ENCODE peak calls at places on chromosomes 6 and 20, in five cellular contexts. One of them, this sample, is unnamed.

GRCh38 chr6:83514877-83515466 is 2.6 kb downstream of the PRSS35 start:
- DNase-seq in astrocyte of the spinal cord: peak
- DNase-seq in RWPE1: peak
- DNase-seq in cardiac muscle cell: peak
- DNase-seq in GM06990: no peak
- DNase-seq in this sample: peak

GRCh38 chr20:24560571-24561485 is 91.4 kb downstream of the SYNDIG1 start:
- DNase-seq in astrocyte of the spinal cord: peak
- DNase-seq in RWPE1: no peak
- DNase-seq in cardiac muscle cell: no peak
- DNase-seq in GM06990: no peak
- DNase-seq in this sample: no peak

GRCh38 chr20:6882911-6883310 is 115.4 kb downstream of the BMP2 start:
- DNase-seq in astrocyte of the spinal cord: peak
- DNase-seq in RWPE1: peak
- DNase-seq in cardiac muscle cell: no peak
- DNase-seq in GM06990: no peak
- DNase-seq in this sample: no peak

GRCh38 chr6:84618046-84618752 is 146.2 kb downstream of the TBX18 start:
- DNase-seq in astrocyte of the spinal cord: peak
- DNase-seq in RWPE1: peak
- DNase-seq in cardiac muscle cell: peak
- DNase-seq in GM06990: no peak
- DNase-seq in this sample: no peak

GRCh38 chr6:44679906-44680698 is 292.6 kb downstream of the CDC5L start:
- DNase-seq in astrocyte of the spinal cord: no peak
- DNase-seq in RWPE1: no peak
- DNase-seq in cardiac muscle cell: no peak
- DNase-seq in GM06990: no peak
- DNase-seq in this sample: no peak

GRCh38 chr20:32482251-32483220 is 102.6 kb downstream of the NOL4L start:
- DNase-seq in astrocyte of the spinal cord: no peak
- DNase-seq in RWPE1: no peak
- DNase-seq in cardiac muscle cell: peak
- DNase-seq in GM06990: no peak
- DNase-seq in this sample: peak

GRCh38 chr20:41978875-41979274 is 360.7 kb upstream of the CHD6 start:
- DNase-seq in astrocyte of the spinal cord: no peak
- DNase-seq in RWPE1: no peak
- DNase-seq in cardiac muscle cell: no peak
- DNase-seq in GM06990: no peak
- DNase-seq in this sample: no peak

GRCh38 chr6:57074383-57074782 is 15.6 kb upstream of the ZNF451 start:
- DNase-seq in astrocyte of the spinal cord: no peak
- DNase-seq in RWPE1: no peak
- DNase-seq in cardiac muscle cell: no peak
- DNase-seq in GM06990: no peak
- DNase-seq in this sample: no peak

GRCh38 chr6:91824346-91824745 is 1237.5 kb upstream of the MAP3K7 start:
- DNase-seq in astrocyte of the spinal cord: no peak
- DNase-seq in RWPE1: no peak
- DNase-seq in cardiac muscle cell: no peak
- DNase-seq in GM06990: no peak
- DNase-seq in this sample: no peak

GRCh38 chr6:104958720-104959452 is 2.0 kb downstream of the LIN28B start:
- DNase-seq in astrocyte of the spinal cord: no peak
- DNase-seq in RWPE1: no peak
- DNase-seq in cardiac muscle cell: peak
- DNase-seq in GM06990: no peak
- DNase-seq in this sample: no peak

GRCh38 chr6:147063469-147064031 is 140.7 kb upstream of the STXBP5 start:
- DNase-seq in astrocyte of the spinal cord: peak
- DNase-seq in RWPE1: peak
- DNase-seq in cardiac muscle cell: no peak
- DNase-seq in GM06990: no peak
- DNase-seq in this sample: no peak

GRCh38 chr20:50309764-50310672 is 119.4 kb downstream of the CEBPB start:
- DNase-seq in astrocyte of the spinal cord: no peak
- DNase-seq in RWPE1: no peak
- DNase-seq in cardiac muscle cell: no peak
- DNase-seq in GM06990: no peak
- DNase-seq in this sample: no peak

GRCh38 chr20:36726168-36726567 is 19.7 kb downstream of the NDRG3 start:
- DNase-seq in astrocyte of the spinal cord: no peak
- DNase-seq in RWPE1: no peak
- DNase-seq in cardiac muscle cell: no peak
- DNase-seq in GM06990: no peak
- DNase-seq in this sample: no peak

GRCh38 chr20:57399587-57400261 is 8.5 kb downstream of the RBM38 start:
- DNase-seq in astrocyte of the spinal cord: no peak
- DNase-seq in RWPE1: no peak
- DNase-seq in cardiac muscle cell: no peak
- DNase-seq in GM06990: peak
- DNase-seq in this sample: no peak

GRCh38 chr6:79413562-79414002 is 123.6 kb downstream of the LCA5 start:
- DNase-seq in astrocyte of the spinal cord: peak
- DNase-seq in RWPE1: peak
- DNase-seq in cardiac muscle cell: no peak
- DNase-seq in GM06990: no peak
- DNase-seq in this sample: no peak

GRCh38 chr6:50591135-50591534 is 122.2 kb upstream of the TFAP2D start:
- DNase-seq in astrocyte of the spinal cord: no peak
- DNase-seq in RWPE1: no peak
- DNase-seq in cardiac muscle cell: peak
- DNase-seq in GM06990: no peak
- DNase-seq in this sample: no peak

GRCh38 chr6:30888472-30889137 is 4.3 kb downstream of the DDR1 start:
- DNase-seq in astrocyte of the spinal cord: peak
- DNase-seq in RWPE1: no peak
- DNase-seq in cardiac muscle cell: no peak
- DNase-seq in GM06990: no peak
- DNase-seq in this sample: no peak

GRCh38 chr20:35200255-35200654 is 26.2 kb upstream of the MMP24 start:
- DNase-seq in astrocyte of the spinal cord: peak
- DNase-seq in RWPE1: peak
- DNase-seq in cardiac muscle cell: no peak
- DNase-seq in GM06990: no peak
- DNase-seq in this sample: no peak

GRCh38 chr6:132530293-132530974 is 7.6 kb upstream of the TAAR9 start:
- DNase-seq in astrocyte of the spinal cord: peak
- DNase-seq in RWPE1: peak
- DNase-seq in cardiac muscle cell: peak
- DNase-seq in GM06990: no peak
- DNase-seq in this sample: peak

GRCh38 chr6:159968295-159969203 is at the start of gene IGF2R:
- DNase-seq in astrocyte of the spinal cord: peak
- DNase-seq in RWPE1: peak
- DNase-seq in cardiac muscle cell: peak
- DNase-seq in GM06990: peak
- DNase-seq in this sample: peak

GRCh38 chr6:36131517-36132220 is 1.4 kb downstream of the MAPK13 start:
- DNase-seq in astrocyte of the spinal cord: peak
- DNase-seq in RWPE1: peak
- DNase-seq in cardiac muscle cell: peak
- DNase-seq in GM06990: peak
- DNase-seq in this sample: no peak

GRCh38 chr6:132188865-132189264 is 212.4 kb downstream of the MOXD1 start:
- DNase-seq in astrocyte of the spinal cord: peak
- DNase-seq in RWPE1: peak
- DNase-seq in cardiac muscle cell: no peak
- DNase-seq in GM06990: no peak
- DNase-seq in this sample: no peak

GRCh38 chr6:67350729-67351128 is 1284.4 kb upstream of the ADGRB3 start:
- DNase-seq in astrocyte of the spinal cord: no peak
- DNase-seq in RWPE1: no peak
- DNase-seq in cardiac muscle cell: no peak
- DNase-seq in GM06990: no peak
- DNase-seq in this sample: no peak

GRCh38 chr20:50901301-50901700 is 29.9 kb downstream of the ADNP start:
- DNase-seq in astrocyte of the spinal cord: no peak
- DNase-seq in RWPE1: no peak
- DNase-seq in cardiac muscle cell: no peak
- DNase-seq in GM06990: no peak
- DNase-seq in this sample: no peak

GRCh38 chr6:154500769-154501171 is 9.7 kb downstream of the CNKSR3 start:
- DNase-seq in astrocyte of the spinal cord: no peak
- DNase-seq in RWPE1: no peak
- DNase-seq in cardiac muscle cell: peak
- DNase-seq in GM06990: no peak
- DNase-seq in this sample: no peak
- TF ChIP-seq CTCF in astrocyte of the spinal cord: peak
- TF ChIP-seq CTCF in RWPE1: no peak
- TF ChIP-seq CTCF in cardiac muscle cell: peak
- TF ChIP-seq CTCF in GM06990: peak
- TF ChIP-seq CTCF in this sample: peak

DNA sequence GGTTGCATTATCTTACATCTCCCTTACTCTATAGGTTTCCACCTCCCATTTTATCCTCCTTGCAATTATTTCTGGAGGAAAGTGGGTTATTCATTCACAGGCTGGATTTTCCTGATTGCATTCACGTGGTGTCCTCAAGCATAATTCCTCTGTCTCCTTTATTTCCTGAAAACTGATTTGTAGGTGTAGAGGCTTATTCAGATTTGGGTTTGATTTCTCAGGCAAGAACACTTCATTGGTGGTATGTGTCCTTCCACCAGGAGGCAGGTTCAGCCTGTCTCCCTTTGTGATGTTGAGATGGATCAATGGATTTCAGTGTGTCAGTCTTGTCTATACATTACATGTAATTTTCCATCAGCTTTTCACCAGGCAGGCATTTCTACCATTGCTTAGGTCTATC is 17.3 kb downstream of the DNPH1 start:
- DNase-seq in astrocyte of the spinal cord: no peak
- DNase-seq in RWPE1: no peak
- DNase-seq in cardiac muscle cell: no peak
- DNase-seq in GM06990: no peak
- DNase-seq in this sample: no peak
- TF ChIP-seq CTCF in astrocyte of the spinal cord: peak
- TF ChIP-seq CTCF in RWPE1: no peak
- TF ChIP-seq CTCF in cardiac muscle cell: no peak
- TF ChIP-seq CTCF in GM06990: no peak
- TF ChIP-seq CTCF in this sample: no peak

GRCh38 chr6:129432738-129433137 is 277.2 kb downstream of the ARHGAP18 start:
- DNase-seq in astrocyte of the spinal cord: peak
- DNase-seq in RWPE1: peak
- DNase-seq in cardiac muscle cell: no peak
- DNase-seq in GM06990: no peak
- DNase-seq in this sample: no peak
- TF ChIP-seq CTCF in astrocyte of the spinal cord: peak
- TF ChIP-seq CTCF in RWPE1: no peak
- TF ChIP-seq CTCF in cardiac muscle cell: no peak
- TF ChIP-seq CTCF in GM06990: peak
- TF ChIP-seq CTCF in this sample: no peak

GRCh38 chr20:62139636-62140035 is 3.6 kb downstream of the PSMA7 start:
- DNase-seq in astrocyte of the spinal cord: no peak
- DNase-seq in RWPE1: no peak
- DNase-seq in cardiac muscle cell: no peak
- DNase-seq in GM06990: no peak
- DNase-seq in this sample: no peak

GRCh38 chr20:62143118-62143975 is at the start of the genes PSMA7 and SS18L1:
- DNase-seq in astrocyte of the spinal cord: peak
- DNase-seq in RWPE1: peak
- DNase-seq in cardiac muscle cell: peak
- DNase-seq in GM06990: peak
- DNase-seq in this sample: peak

GRCh38 chr20:62141043-62141396 is 2.2 kb downstream of the PSMA7 start:
- DNase-seq in astrocyte of the spinal cord: no peak
- DNase-seq in RWPE1: no peak
- DNase-seq in cardiac muscle cell: no peak
- DNase-seq in GM06990: no peak
- DNase-seq in this sample: no peak

GRCh38 chr20:62142252-62143117 is 709 bp downstream of the PSMA7 start:
- DNase-seq in astrocyte of the spinal cord: peak
- DNase-seq in RWPE1: no peak
- DNase-seq in cardiac muscle cell: peak
- DNase-seq in GM06990: peak
- DNase-seq in this sample: peak

DNA sequence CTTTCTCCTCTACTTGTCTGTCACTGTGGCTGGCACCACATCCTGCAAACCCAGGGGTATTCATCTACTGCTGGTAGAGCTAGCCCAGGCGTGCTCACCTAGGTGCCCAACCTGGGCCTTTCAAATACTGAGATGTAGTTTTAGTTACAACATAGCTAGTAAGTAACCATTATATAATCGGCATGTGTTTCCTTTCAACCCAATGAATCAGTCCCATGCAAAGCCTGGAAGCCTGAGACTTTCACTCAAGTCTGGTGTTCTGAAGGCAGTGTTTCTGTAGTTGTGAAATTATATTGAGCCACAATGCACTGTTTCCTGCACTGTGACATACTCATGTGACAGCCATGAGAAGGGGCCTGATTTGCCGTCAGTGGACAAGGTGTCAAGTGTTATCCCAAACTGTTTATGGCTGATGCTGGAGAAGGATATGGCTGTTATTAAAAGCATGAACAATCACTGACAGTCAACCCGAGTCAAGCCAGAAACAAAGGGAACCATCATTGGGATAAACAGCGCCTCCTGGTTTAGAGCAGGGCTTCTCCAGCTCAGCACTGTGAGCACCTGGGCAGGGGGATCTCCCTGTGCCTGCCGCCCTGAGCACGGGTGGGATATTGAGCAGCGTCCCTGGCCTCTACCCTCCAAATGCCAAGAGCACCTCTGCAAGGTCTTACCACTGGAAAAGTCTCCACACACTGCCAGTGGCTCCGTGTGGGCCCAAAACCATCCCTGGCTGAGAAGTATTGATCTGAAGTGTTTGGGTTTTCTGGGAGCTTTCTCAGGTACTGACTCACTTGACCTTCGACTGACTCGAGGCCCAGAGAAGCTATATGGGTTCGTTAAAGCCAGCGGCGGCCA is 1.6 kb downstream of the PSMA7 start:
- DNase-seq in astrocyte of the spinal cord: peak
- DNase-seq in RWPE1: no peak
- DNase-seq in cardiac muscle cell: peak
- DNase-seq in GM06990: no peak
- DNase-seq in this sample: no peak
- TF ChIP-seq CTCF in astrocyte of the spinal cord: peak
- TF ChIP-seq CTCF in RWPE1: no peak
- TF ChIP-seq CTCF in cardiac muscle cell: peak
- TF ChIP-seq CTCF in GM06990: peak
- TF ChIP-seq CTCF in this sample: no peak